ENCODE peak calls at places on chromosomes 4 and X, in five cellular contexts. H is stomach, Q is mesendoderm, P is mesenchymal stem cell, E is right atrium auricular region. T is an unnamed sample.

GRCh38 chr4:168484626-168485025 is 4.3 kb upstream of the DDX60L start:
- DNase-seq in P (peak; percentile 77), H (no peak), Q (no peak), E (no peak), T (no peak)

GRCh38 chr4:2786794-2787229 is 6.1 kb upstream of the SH3BP2 start:
- DNase-seq in Q (no peak), P (no peak), E (no peak), H (no peak), T (no peak)

GRCh38 chrX:56564921-56565861 is 1.8 kb downstream of the UBQLN2 start:
- DNase-seq in P (no peak), Q (peak; percentile 7), E (no peak), H (no peak), T (no peak)

GRCh38 chrX:106481341-106481740 is 130.4 kb upstream of the RADX start:
- DNase-seq in E (no peak), H (peak; percentile 42), P (peak; percentile 48), Q (peak; percentile 55), T (no peak)

GRCh38 chr4:102551946-102552575 is 50.9 kb downstream of the NFKB1 start:
- DNase-seq in P (no peak), E (no peak), Q (peak; percentile 90), H (no peak), T (no peak)

GRCh38 chr4:152165146-152165545 is 370.7 kb downstream of the FBXW7 start:
- DNase-seq in Q (peak; percentile 99), P (peak; percentile 15), H (no peak), E (no peak), T (no peak)

GRCh38 chrX:108511721-108512120 is 72.1 kb downstream of the COL4A5 start:
- DNase-seq in Q (no peak), H (no peak), E (no peak), P (no peak), T (no peak)

GRCh38 chrX:49155900-49156837 is 6.4 kb upstream of the MAGIX start:
- DNase-seq in E (peak; percentile 84), P (peak; percentile 91), Q (peak; percentile 94), H (peak; percentile 91), T (peak; percentile 96)

GRCh38 chr4:98491862-98492554 is 166.4 kb downstream of the TSPAN5 start:
- DNase-seq in Q (peak; percentile 29), H (no peak), P (no peak), E (no peak), T (no peak)

GRCh38 chrX:69313622-69314290 is 148.5 kb upstream of the PJA1 start:
- DNase-seq in Q (no peak), E (peak; percentile 26), P (no peak), H (no peak), T (no peak)

GRCh38 chrX:45063319-45064095 is 137.2 kb downstream of the DIPK2B start:
- DNase-seq in E (no peak), H (no peak), P (no peak), Q (no peak), T (no peak)

DNA sequence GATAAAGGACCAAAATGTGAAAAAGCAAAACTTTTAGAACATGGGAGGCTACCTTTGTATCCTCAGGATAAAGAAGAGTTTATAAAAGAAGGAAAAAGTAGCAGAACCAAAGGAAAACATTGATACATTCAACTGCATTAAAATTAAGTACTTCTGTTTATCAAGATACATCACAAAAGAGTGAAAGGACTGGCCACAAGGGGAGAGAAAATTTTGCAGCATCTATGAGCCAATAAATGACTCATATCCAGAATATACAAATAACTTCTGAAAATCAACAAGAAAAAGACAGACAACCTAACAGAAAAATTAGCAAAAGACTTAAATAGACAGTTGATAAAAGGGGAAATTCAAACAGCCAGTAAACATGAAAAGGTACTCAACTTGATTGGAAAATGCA is 177.1 kb downstream of the RBMX2 start:
- DNase-seq in P (no peak), E (no peak), H (no peak), Q (no peak), T (no peak)
- H3K4me1 ChIP-seq in P (no peaks in the 10 kb centered on the region), E (no peaks in the 10 kb centered on the region), H (no peaks in the 10 kb centered on the region), Q (no peaks in the 10 kb centered on the region), T (no peaks in the 10 kb centered on the region)

GRCh38 chr4:153260553-153261306 is 56.5 kb downstream of the TRIM2 start:
- DNase-seq in P (no peak), H (no peak), Q (peak; percentile 30), E (no peak), T (no peak)

GRCh38 chr4:153260152-153260551 is 55.9 kb downstream of the TRIM2 start:
- DNase-seq in E (no peak), P (peak; percentile 18), H (no peak), Q (peak; percentile 76), T (no peak)

GRCh38 chr4:153261922-153262321 is 57.7 kb downstream of the TRIM2 start:
- DNase-seq in Q (no peak), P (no peak), E (no peak), H (no peak), T (no peak)

GRCh38 chr4:153259679-153260078 is 55.4 kb downstream of the TRIM2 start:
- DNase-seq in Q (no peak), E (no peak), H (no peak), P (no peak), T (no peak)

DNA sequence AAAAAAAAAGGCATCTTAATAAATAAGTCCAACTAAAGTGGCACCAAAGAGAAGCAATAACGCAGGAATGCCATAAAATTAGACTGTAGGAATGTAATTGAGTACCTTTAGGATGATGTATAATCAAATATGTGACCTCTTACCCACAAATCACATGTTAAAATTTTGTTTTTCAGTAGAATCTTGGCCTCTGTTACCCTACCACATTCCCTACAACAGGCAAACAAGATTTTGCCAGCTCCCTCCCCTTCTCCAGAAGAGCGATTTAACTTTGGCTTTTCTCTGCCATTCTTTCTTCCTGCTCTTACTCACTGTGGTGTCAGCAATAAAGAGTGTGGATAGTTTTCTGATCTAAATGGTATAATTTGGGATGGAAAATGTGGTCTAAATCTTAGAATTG is 57.2 kb downstream of the TRIM2 start:
- DNase-seq in E (no peak), P (no peak), H (no peak), Q (no peak), T (no peak)
- H3K27ac ChIP-seq in E (no peak overlapping the region), P (no peak overlapping the region), H (no peak overlapping the region), Q (no peak overlapping the region), T (no peak overlapping the region)

DNA sequence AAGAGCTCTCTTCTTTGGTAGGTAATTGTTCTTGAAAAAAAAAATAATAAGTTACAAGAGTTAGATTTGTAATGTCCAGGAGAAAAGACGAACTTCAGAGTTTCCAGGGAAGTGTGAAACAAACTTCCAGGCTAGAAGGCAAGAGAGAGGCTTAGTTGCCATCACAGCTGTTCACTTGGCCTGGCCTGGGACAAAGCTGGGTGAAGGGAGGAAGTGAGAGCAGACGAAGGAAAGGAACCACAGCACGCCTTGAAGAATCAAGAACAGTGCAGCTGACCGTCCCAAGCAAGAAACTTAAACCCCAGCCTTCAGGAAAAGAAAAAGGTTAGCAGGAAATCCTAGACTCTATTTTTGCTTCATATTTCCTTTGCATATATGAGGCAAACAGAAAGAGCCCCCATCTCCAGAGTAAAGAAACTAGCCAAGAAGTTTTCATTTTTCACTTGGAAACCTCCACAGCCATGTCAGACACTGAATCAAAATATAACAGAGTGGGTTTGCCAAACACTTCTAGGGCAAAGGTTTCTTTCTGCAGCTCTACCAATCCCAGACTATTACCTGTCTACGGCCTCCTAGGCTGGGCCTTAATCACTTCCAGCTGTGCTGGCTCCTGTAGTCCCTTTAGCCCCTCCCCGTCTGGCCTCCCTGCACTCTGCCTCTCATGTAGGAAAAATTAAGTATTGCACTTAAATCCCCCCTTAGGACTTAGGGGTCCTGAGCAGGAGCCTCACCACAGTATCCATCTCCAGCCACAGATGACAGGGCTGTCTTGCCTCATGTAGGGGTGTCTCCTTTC is 209.6 kb downstream of the SPATA18 start:
- DNase-seq in Q (peak; percentile 40), E (no peak), P (no peak), H (no peak), T (no peak)
- H3K27me3 ChIP-seq in Q (no peaks in the 10 kb centered on the region), E (no peaks in the 10 kb centered on the region), P (no peaks in the 10 kb centered on the region), H (no peaks in the 10 kb centered on the region), T (no peaks in the 10 kb centered on the region)

GRCh38 chr4:99635601-99636000 is 22.0 kb downstream of the C4orf54 start:
- DNase-seq in Q (no peak), P (no peak), E (no peak), H (no peak), T (no peak)
- H3K4me1 ChIP-seq in Q (no peaks in the 10 kb centered on the region), P (peaks cover 3% of the 10 kb centered on the region), E (no peaks in the 10 kb centered on the region), H (no peaks in the 10 kb centered on the region), T (no peaks in the 10 kb centered on the region)

GRCh38 chr4:185671496-185671895 is 136.2 kb upstream of the PDLIM3 start:
- DNase-seq in Q (no peak), E (no peak), P (no peak), H (no peak), T (no peak)

GRCh38 chr4:185671041-185671440 is 135.7 kb upstream of the PDLIM3 start:
- DNase-seq in Q (no peak), E (no peak), H (no peak), P (no peak), T (no peak)

GRCh38 chr4:185669288-185669687 is 134.0 kb upstream of the PDLIM3 start:
- DNase-seq in H (no peak), E (no peak), P (no peak), Q (no peak), T (no peak)

GRCh38 chr4:185672151-185672550 is 136.8 kb upstream of the PDLIM3 start:
- DNase-seq in H (no peak), Q (no peak), P (no peak), E (no peak), T (no peak)

GRCh38 chr4:185672618-185673017 is 137.3 kb upstream of the PDLIM3 start:
- DNase-seq in P (no peak), Q (no peak), H (no peak), E (no peak), T (no peak)
- H3K27ac ChIP-seq in P (no peak overlapping the region), Q (no peak overlapping the region), H (no peak overlapping the region), E (peak overlapping the region; percentile 65), T (no peak overlapping the region)

DNA sequence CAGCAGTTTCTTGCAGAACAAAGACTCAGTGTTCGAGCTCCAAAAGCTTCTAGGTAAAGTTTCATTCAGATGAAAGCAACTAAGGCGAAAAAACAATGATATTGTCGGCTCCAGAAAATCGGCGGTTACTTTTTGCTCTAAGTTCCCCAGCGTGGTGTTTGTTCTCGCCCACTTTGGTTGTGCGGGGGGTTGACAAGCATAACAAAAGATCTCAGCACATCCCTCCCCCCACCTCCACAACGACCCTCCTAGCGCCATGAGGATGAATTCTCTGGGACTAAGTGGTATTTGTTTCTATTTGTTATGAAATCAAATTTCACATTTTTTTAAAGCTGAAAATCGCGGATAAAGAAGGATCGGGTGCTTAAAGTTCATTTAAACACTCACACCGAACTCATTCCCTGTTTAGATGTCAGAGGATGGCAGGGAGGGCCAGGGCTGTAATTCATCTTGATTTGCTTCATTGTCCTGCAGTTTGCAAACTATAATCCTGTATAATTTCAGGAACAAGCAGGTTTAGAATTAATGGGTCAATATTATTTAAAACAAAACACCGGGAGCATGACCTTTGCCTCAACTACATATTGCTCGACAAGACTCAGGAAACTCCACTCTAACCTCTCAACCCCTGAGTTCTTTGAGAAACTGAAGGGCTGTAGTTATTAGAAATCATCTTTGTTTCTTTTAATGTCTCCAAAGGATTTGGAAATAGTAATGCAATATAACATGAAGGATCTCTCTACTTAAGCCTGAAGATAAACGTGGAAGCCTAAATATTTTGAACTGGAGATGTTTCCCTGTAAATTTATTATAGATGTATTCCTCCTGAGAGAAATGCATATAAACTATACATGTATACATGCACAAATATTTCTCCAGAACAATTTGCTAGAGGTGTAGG is 6.5 kb downstream of the PITX2 start:
- DNase-seq in Q (no peak), H (no peak), E (no peak), P (peak; percentile 45), T (no peak)
- H3K27me3 ChIP-seq in Q (no peaks in the 10 kb centered on the region), H (peaks cover 100% of the 10 kb centered on the region), E (peaks cover 14% of the 10 kb centered on the region), P (peaks cover 86% of the 10 kb centered on the region), T (peaks cover 100% of the 10 kb centered on the region)

T was measured in left lung.